ENCODE peak calls at places on chromosomes 13 and 19, in six cellular contexts. S, Y, V, T, I and Z are unnamed samples.

GRCh38 chr13:73248711-73249580 is 190.1 kb downstream of the KLF5 start:
- DNase-seq in S (peak; percentile 45), Y (peak; percentile 20), V (no peak), T (no peak), I (no peak), Z (no peak)

GRCh38 chr13:35699805-35700204 is 223.3 kb upstream of the MAB21L1 start:
- DNase-seq in S (peak; percentile 37), Y (peak; percentile 97), V (no peak), T (no peak), I (no peak), Z (no peak)

GRCh38 chr13:47463726-47464125 is 537.3 kb downstream of the SUCLA2 start:
- DNase-seq in S (peak; percentile 43), Y (peak; percentile 56), V (no peak), T (no peak), I (no peak), Z (peak; percentile 28)

GRCh38 chr19:27657271-27658051 is 1555.5 kb downstream of the UQCRFS1 start:
- DNase-seq in S (no peak), Y (no peak), V (no peak), T (no peak), I (no peak), Z (no peak)

GRCh38 chr19:39157997-39158389 is 32.4 kb downstream of the PAK4 start:
- DNase-seq in S (no peak), Y (no peak), V (no peak), T (no peak), I (no peak), Z (no peak)

GRCh38 chr13:20151016-20151415 is 9.8 kb downstream of the GJA3 start:
- DNase-seq in S (no peak), Y (no peak), V (no peak), T (no peak), I (no peak), Z (no peak)

GRCh38 chr13:48258430-48258829 is 25.4 kb downstream of the ITM2B start:
- DNase-seq in S (no peak), Y (no peak), V (no peak), T (no peak), I (no peak), Z (no peak)

GRCh38 chr13:78586706-78587105 is 16.6 kb downstream of the POU4F1 start:
- DNase-seq in S (no peak), Y (no peak), V (no peak), T (no peak), I (no peak), Z (no peak)

GRCh38 chr13:40984670-40985366 is 34.3 kb downstream of the ELF1 start:
- DNase-seq in S (peak; percentile 50), Y (no peak), V (peak; percentile 57), T (no peak), I (no peak), Z (no peak)

GRCh38 chr13:66933994-66934393 is 296.1 kb downstream of the PCDH9 start:
- DNase-seq in S (peak; percentile 93), Y (peak; percentile 29), V (no peak), T (no peak), I (peak; percentile 85), Z (no peak)

GRCh38 chr13:47934371-47934770 is 66.7 kb downstream of the SUCLA2 start:
- DNase-seq in S (no peak), Y (no peak), V (no peak), T (no peak), I (peak; percentile 54), Z (no peak)

GRCh38 chr13:44011036-44011435 is 131.3 kb downstream of the LACC1 start:
- DNase-seq in S (no peak), Y (no peak), V (no peak), T (no peak), I (no peak), Z (no peak)

GRCh38 chr13:113669231-113669870 is 2.3 kb downstream of the GRK1 start:
- DNase-seq in S (no peak), Y (no peak), V (no peak), T (no peak), I (no peak), Z (no peak)

GRCh38 chr19:29966594-29967249 is 24.7 kb downstream of the URI1 start:
- DNase-seq in S (peak; percentile 42), Y (peak; percentile 33), V (no peak), T (no peak), I (peak; percentile 7), Z (peak; percentile 22)

GRCh38 chr19:22882797-22883196 is 50.7 kb downstream of the ZNF723 start:
- DNase-seq in S (peak; percentile 49), Y (peak; percentile 4), V (no peak), T (no peak), I (peak; percentile 0), Z (peak; percentile 62)

GRCh38 chr13:50208826-50209335 is 193.6 kb downstream of the KCNRG start:
- DNase-seq in S (peak; percentile 91), Y (peak; percentile 89), V (no peak), T (no peak), I (peak; percentile 85), Z (peak; percentile 67)

GRCh38 chr13:58059624-58060023 is 428.1 kb downstream of the PCDH17 start:
- DNase-seq in S (no peak), Y (no peak), V (no peak), T (no peak), I (no peak), Z (no peak)

GRCh38 chr19:801030-801860 is 4.0 kb downstream of the PTBP1 start:
- DNase-seq in S (peak; percentile 58), Y (peak; percentile 44), V (no peak), T (no peak), I (peak; percentile 48), Z (no peak)

GRCh38 chr13:80048030-80048429 is 292.9 kb downstream of the SPRY2 start:
- DNase-seq in S (no peak), Y (no peak), V (no peak), T (no peak), I (no peak), Z (no peak)